ENCODE peak calls at places on chromosomes 2 and 18, in five cellular contexts. F, O, P, A and U are unnamed samples.

GRCh38 chr18:41594582-41594981 is 360.5 kb upstream of the PIK3C3 start:
- DNase-seq in F (no peak), O (no peak), P (no peak), A (no peak), U (no peak)

GRCh38 chr2:226661789-226662545 is 137.7 kb downstream of the IRS1 start:
- DNase-seq in A (peak; percentile 69), O (no peak), P (no peak), F (no peak), U (no peak)

GRCh38 chr18:1585881-1586488 is 681.3 kb downstream of the ADCYAP1 start:
- DNase-seq in A (peak; percentile 58), F (no peak), P (no peak), O (no peak), U (no peak)

GRCh38 chr2:240956935-240957655 is 41.3 kb upstream of the SNED1 start:
- DNase-seq in A (no peak), F (no peak), O (no peak), P (no peak), U (peak; percentile 67)

GRCh38 chr2:240991378-240992263 is 6.8 kb upstream of the SNED1 start:
- DNase-seq in P (no peak), A (peak; percentile 88), O (no peak), F (no peak), U (peak; percentile 95)

GRCh38 chr2:196479350-196479749 is 160.2 kb upstream of the CCDC150 start:
- DNase-seq in A (peak; percentile 89), O (no peak), P (no peak), F (no peak), U (no peak)

GRCh38 chr2:17233157-17233556 is 285.1 kb downstream of the RAD51AP2 start:
- DNase-seq in P (no peak), O (no peak), F (no peak), A (no peak), U (no peak)

GRCh38 chr2:37635359-37636208 is 35.9 kb downstream of the CDC42EP3 start:
- DNase-seq in O (no peak), P (peak; percentile 47), A (peak; percentile 73), F (no peak), U (no peak)

GRCh38 chr2:119233326-119234020 is 9.8 kb downstream of the STEAP3 start:
- DNase-seq in A (peak; percentile 32), F (no peak), O (no peak), P (no peak), U (no peak)

GRCh38 chr2:237687666-237688065 is 60.3 kb downstream of the LRRFIP1 start:
- DNase-seq in P (peak; percentile 72), O (no peak), F (no peak), A (peak; percentile 100), U (peak; percentile 91)

GRCh38 chr2:20371656-20372055 is 21.0 kb upstream of the PUM2 start:
- DNase-seq in F (no peak), O (no peak), A (no peak), P (no peak), U (peak; percentile 12)

GRCh38 chr2:222399038-222399783 is 25.1 kb upstream of the SGPP2 start:
- DNase-seq in O (no peak), F (no peak), P (no peak), A (no peak), U (no peak)

GRCh38 chr2:237254911-237255578 is 158.9 kb downstream of the COL6A3 start:
- DNase-seq in A (peak; percentile 88), F (no peak), O (no peak), P (no peak), U (no peak)

GRCh38 chr2:191352536-191352935 is 107.3 kb downstream of the MYO1B start:
- DNase-seq in F (no peak), A (peak; percentile 74), P (no peak), O (no peak), U (no peak)

GRCh38 chr2:35548171-35548570 is 807.4 kb upstream of the CRIM1 start:
- DNase-seq in O (no peak), P (no peak), F (no peak), A (no peak), U (no peak)

GRCh38 chr2:11498543-11499034 is 32.6 kb upstream of the E2F6 start:
- DNase-seq in P (no peak), O (no peak), F (peak; percentile 48), A (no peak), U (no peak)

GRCh38 chr2:190891370-190891769 is 10.7 kb downstream of the GLS start:
- DNase-seq in P (no peak), O (no peak), A (no peak), F (no peak), U (no peak)

GRCh38 chr2:51995293-51995692 is 963.4 kb upstream of the NRXN1 start:
- DNase-seq in O (no peak), P (no peak), A (peak; percentile 95), F (no peak), U (no peak)

GRCh38 chr2:16525265-16525887 is 140.3 kb downstream of the CYRIA start:
- DNase-seq in O (peak; percentile 81), A (no peak), F (no peak), P (no peak), U (no peak)

GRCh38 chr2:168920504-168921157 is 19.5 kb downstream of the G6PC2 start:
- DNase-seq in O (no peak), F (no peak), P (no peak), A (peak; percentile 63), U (no peak)

GRCh38 chr2:219684721-219685689 is 57.6 kb downstream of the SLC4A3 start:
- DNase-seq in O (peak; percentile 74), P (no peak), A (peak; percentile 92), F (no peak), U (no peak)

GRCh38 chr2:175679231-175679630 is 322.8 kb downstream of the LNPK start:
- DNase-seq in O (no peak), A (no peak), P (no peak), F (no peak), U (no peak)

GRCh38 chr2:61320181-61320580 is 150.7 kb downstream of the USP34 start:
- DNase-seq in F (no peak), A (no peak), P (no peak), O (no peak), U (no peak)

GRCh38 chr18:79733996-79734770 is 54.6 kb downstream of the CTDP1 start:
- DNase-seq in A (no peak), F (no peak), O (no peak), P (no peak), U (no peak)

GRCh38 chr2:84830095-84830494 is 50.8 kb downstream of the TRABD2A start:
- DNase-seq in O (peak; percentile 34), A (no peak), P (no peak), F (no peak), U (no peak)

GRCh38 chr2:55887906-55888625 is 35.5 kb downstream of the EFEMP1 start:
- DNase-seq in A (peak; percentile 93), P (no peak), F (no peak), O (no peak), U (no peak)